ENCODE peak calls at places on chromosomes 13 and 19, in four cellular contexts. N is breast epithelium, S is tibial nerve, R is heart left ventricle. C is an unnamed sample. For H3K4me1, the result is how much of the 10 kb centered on the place peaks cover.

GRCh38 chr13:41848435-41849255 is 112.3 kb downstream of the VWA8 start:
- DNase-seq in N (no peak), S (no peak), R (no peak), C (no peak)

GRCh38 chr19:39428309-39429112 is 7.2 kb downstream of the RPS16 start:
- DNase-seq in N (no peak), S (no peak), R (peak), C (peak)

GRCh38 chr19:18438331-18439024 is 545 bp upstream of the ISYNA1 start:
- DNase-seq in N (no peak), S (no peak), R (peak), C (peak)

GRCh38 chr13:59666504-59666903 is 497.2 kb downstream of the DIAPH3 start:
- DNase-seq in N (no peak), S (no peak), R (no peak), C (no peak)

GRCh38 chr13:44347301-44347700 is 26.3 kb upstream of the SERP2 start:
- DNase-seq in N (no peak), S (no peak), R (no peak), C (no peak)

GRCh38 chr13:80348750-80349149 is 7.8 kb upstream of the SPRY2 start:
- DNase-seq in N (no peak), S (no peak), R (no peak), C (no peak)

GRCh38 chr13:77028202-77028601 is 1.2 kb upstream of the FBXL3 start:
- DNase-seq in N (no peak), S (no peak), R (peak), C (peak)

GRCh38 chr13:82187227-82187626 is 1695.0 kb downstream of the SLITRK1 start:
- DNase-seq in N (no peak), S (no peak), R (no peak), C (no peak)

GRCh38 chr13:50645092-50645491 is 198.4 kb downstream of the DLEU7 start:
- DNase-seq in N (no peak), S (no peak), R (no peak), C (no peak)

GRCh38 chr19:13764821-13765394 is 586 bp downstream of the MRI1 start:
- DNase-seq in N (no peak), S (no peak), R (peak), C (no peak)

DNA sequence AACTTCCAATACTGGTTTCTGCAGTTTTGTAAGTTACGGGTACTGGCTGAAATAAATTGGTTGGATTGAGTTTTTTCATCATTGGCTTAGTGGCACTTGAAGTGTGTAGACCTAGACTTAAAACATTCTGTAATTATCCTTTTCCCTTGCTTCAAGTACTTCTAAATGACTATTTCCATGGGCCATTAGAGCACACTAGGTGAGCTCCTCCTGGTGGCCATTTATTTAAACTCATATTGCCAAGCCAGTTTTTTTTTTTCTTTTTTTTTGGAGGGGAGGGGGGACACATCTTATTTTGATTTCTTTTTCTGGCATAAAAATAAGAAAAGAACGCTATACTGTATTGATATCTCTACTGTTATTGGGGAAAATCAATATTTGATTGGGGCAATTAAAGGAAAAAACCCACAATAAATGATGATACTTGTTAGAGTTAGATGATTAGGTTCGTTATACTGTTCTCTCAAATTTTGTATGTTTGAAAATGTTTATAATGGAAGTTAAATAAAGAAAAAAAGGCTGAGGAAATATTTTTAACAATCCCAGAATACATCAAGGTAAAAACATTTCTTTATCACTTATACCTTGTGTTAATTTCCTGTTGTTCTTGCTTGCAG is 82.9 kb downstream of the PDS5B start:
- DNase-seq in N (no peak), S (no peak), R (no peak), C (no peak)
- TF ChIP-seq CTCF in N (peak), S (peak), R (peak), C (peak)

GRCh38 chr13:95593462-95593861 is 40.9 kb downstream of the CLDN10 start:
- DNase-seq in N (no peak), S (no peak), R (no peak), C (no peak)
- H3K4me1 ChIP-seq in N (under half), S (under half), R (under half), C (under half)

GRCh38 chr19:7386769-7387168 is 38.0 kb downstream of the ARHGEF18 start:
- DNase-seq in N (no peak), S (no peak), R (no peak), C (no peak)
- TF ChIP-seq CTCF in N (no peak), S (no peak), R (no peak), C (no peak)

GRCh38 chr19:9189538-9189937 is 10.8 kb downstream of the OR7D2 start:
- DNase-seq in N (no peak), S (no peak), R (no peak), C (no peak)
- H3K4me1 ChIP-seq in N (under half), S (under half), R (under half), C (under half)

GRCh38 chr19:36687214-36688056 is at the start of gene ZNF567:
- DNase-seq in N (peak), S (peak), R (peak), C (peak)
- TF ChIP-seq CTCF in N (no peak), S (no peak), R (no peak), C (no peak)

GRCh38 chr13:35856721-35857346 is 274.3 kb downstream of the DCLK1 start:
- DNase-seq in N (no peak), S (no peak), R (no peak), C (no peak)

GRCh38 chr13:35856084-35856483 is 275.1 kb downstream of the DCLK1 start:
- DNase-seq in N (no peak), S (no peak), R (no peak), C (no peak)

GRCh38 chr13:35854286-35854685 is 276.9 kb downstream of the DCLK1 start:
- DNase-seq in N (no peak), S (no peak), R (no peak), C (no peak)

GRCh38 chr13:35857769-35858168 is 273.4 kb downstream of the DCLK1 start:
- DNase-seq in N (no peak), S (no peak), R (no peak), C (no peak)

GRCh38 chr13:35855531-35856019 is 275.6 kb downstream of the DCLK1 start:
- DNase-seq in N (no peak), S (no peak), R (no peak), C (no peak)
- H3K4me1 ChIP-seq in N (under half), S (under half), R (under half), C (under half)

GRCh38 chr19:42857544-42857867 is 22.0 kb downstream of the PSG1 start:
- DNase-seq in N (no peak), S (no peak), R (no peak), C (no peak)
- TF ChIP-seq CTCF in N (no peak), S (no peak), R (no peak), C (no peak)

DNA sequence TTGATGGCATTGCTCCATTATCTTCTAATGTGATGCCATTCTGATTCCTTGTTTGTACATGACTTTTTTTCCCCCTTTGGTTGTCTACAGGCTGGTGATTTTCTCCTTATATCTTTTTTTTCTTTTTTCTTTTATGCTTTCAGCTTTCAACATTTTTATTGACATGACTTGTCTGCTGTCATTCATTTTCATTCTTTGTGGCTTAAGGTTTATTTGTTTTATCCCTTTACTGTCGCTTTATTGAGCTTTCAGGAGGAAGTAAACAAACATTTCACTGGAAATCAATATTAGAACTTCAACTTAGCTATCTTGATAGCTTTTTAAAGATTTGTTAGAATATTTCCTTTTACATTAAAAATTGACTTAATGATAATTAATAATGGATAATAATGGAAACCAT is 9.7 kb downstream of the ITM2B start:
- DNase-seq in N (no peak), S (no peak), R (no peak), C (no peak)
- H3K4me1 ChIP-seq in N (under half), S (half or more), R (under half), C (under half)

GRCh38 chr19:45730389-45731288 is at the start of gene FBXO46:
- DNase-seq in N (peak), S (peak), R (peak), C (peak)
- TF ChIP-seq CTCF in N (no peak), S (no peak), R (no peak), C (no peak)

DNA sequence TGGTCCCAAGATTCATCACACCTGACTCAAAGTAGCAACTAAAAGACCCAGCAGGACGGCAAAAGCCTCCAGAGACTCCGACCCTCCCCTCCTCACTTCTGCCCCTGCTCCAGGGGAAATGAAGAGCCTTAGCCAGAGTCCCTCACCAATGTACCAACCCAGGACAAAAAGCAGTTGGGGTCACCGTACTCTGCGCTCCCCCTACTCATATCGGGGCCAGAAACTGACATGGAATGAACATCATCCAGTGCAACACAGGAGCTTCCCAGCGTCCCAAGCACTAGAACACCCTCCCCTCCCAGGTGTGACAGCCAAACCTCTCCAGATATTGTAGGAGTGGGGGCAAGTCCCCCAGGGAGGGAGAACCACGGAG is 1.7 kb downstream of the EEF2 start:
- DNase-seq in N (no peak), S (no peak), R (no peak), C (no peak)
- H3K4me1 ChIP-seq in N (under half), S (half or more), R (under half), C (under half)

C was measured in uterus.